ENCODE peak calls at places on chromosomes 13 and 19, in four cellular contexts. P, E, W and J are unnamed samples.
A peak's percentile ranks its signal among the peaks of the same experiment; 100 is the strongest.

GRCh38 chr13:42486711-42487198 is 87.2 kb upstream of the TNFSF11 start:
- DNase-seq in P (no peak), E (no peak), W (no peak), J (no peak)

GRCh38 chr13:98397221-98397620 is 179.7 kb downstream of the STK24 start:
- DNase-seq in P (no peak), E (no peak), W (no peak), J (no peak)

GRCh38 chr19:46319620-46320019 is 22.8 kb downstream of the HIF3A start:
- DNase-seq in P (no peak), E (no peak), W (no peak), J (no peak)

GRCh38 chr13:94093652-94094310 is 385.7 kb downstream of the DCT start:
- DNase-seq in P (no peak), E (no peak), W (no peak), J (no peak)

GRCh38 chr13:100100115-100100879 is 11.4 kb downstream of the PCCA start:
- DNase-seq in P (no peak), E (no peak), W (no peak), J (no peak)

GRCh38 chr13:102907886-102908515 is 62.2 kb downstream of the ERCC5 start:
- DNase-seq in P (no peak), E (no peak), W (no peak), J (no peak)

GRCh38 chr19:43618921-43619261 is 538 bp downstream of the ZNF428 start:
- DNase-seq in P (no peak), E (no peak), W (no peak), J (no peak)

GRCh38 chr19:31263317-31263716 is 85.9 kb downstream of the TSHZ3 start:
- DNase-seq in P (no peak), E (no peak), W (no peak), J (no peak)

GRCh38 chr13:94601446-94602431 is at the start of gene GPR180:
- DNase-seq in P (peak; percentile 90), E (peak; percentile 97), W (peak; percentile 98), J (peak; percentile 84)

GRCh38 chr19:1773173-1773572 is 19.9 kb downstream of the ONECUT3 start:
- DNase-seq in P (no peak), E (no peak), W (no peak), J (no peak)

GRCh38 chr19:45999653-46000121 is 4.4 kb downstream of the CCDC61 start:
- DNase-seq in P (no peak), E (no peak), W (no peak), J (no peak)

GRCh38 chr13:73059460-73060250 is 850 bp downstream of the KLF5 start:
- DNase-seq in P (peak; percentile 72), E (peak; percentile 64), W (peak; percentile 69), J (peak; percentile 66)

GRCh38 chr19:4172861-4173473 is 9.4 kb downstream of the SIRT6 start:
- DNase-seq in P (peak; percentile 68), E (peak; percentile 69), W (peak; percentile 89), J (peak; percentile 93)

GRCh38 chr19:16463341-16463990 is 8.3 kb downstream of the EPS15L1 start:
- DNase-seq in P (no peak), E (no peak), W (no peak), J (no peak)

GRCh38 chr19:11405846-11406643 is 13.1 kb downstream of the RGL3 start:
- DNase-seq in P (no peak), E (no peak), W (no peak), J (no peak)

GRCh38 chr19:6774821-6775707 is 2.6 kb downstream of the VAV1 start:
- DNase-seq in P (no peak), E (no peak), W (no peak), J (no peak)

GRCh38 chr19:12867120-12868099 is 13.8 kb downstream of the DNASE2 start:
- DNase-seq in P (no peak), E (peak; percentile 77), W (peak; percentile 91), J (peak; percentile 75)

GRCh38 chr13:84917252-84917878 is 881.9 kb downstream of the SLITRK6 start:
- DNase-seq in P (no peak), E (no peak), W (peak; percentile 10), J (no peak)

GRCh38 chr19:29467824-29468401 is 57.9 kb upstream of the VSTM2B start:
- DNase-seq in P (no peak), E (no peak), W (peak; percentile 31), J (no peak)

GRCh38 chr19:4052114-4052992 is 14.3 kb downstream of the ZBTB7A start:
- DNase-seq in P (no peak), E (peak; percentile 93), W (no peak), J (no peak)

GRCh38 chr13:27288397-27288796 is 17.8 kb downstream of the RASL11A start:
- DNase-seq in P (no peak), E (no peak), W (no peak), J (no peak)

GRCh38 chr19:45115809-45116615 is 23.0 kb downstream of the PPP1R37 start:
- DNase-seq in P (no peak), E (no peak), W (no peak), J (no peak)

GRCh38 chr19:53365899-53366493 is 491 bp downstream of the ZNF525 start:
- DNase-seq in P (no peak), E (peak; percentile 66), W (peak; percentile 54), J (no peak)

GRCh38 chr19:9052894-9053293 is 34.0 kb upstream of the OR1M1 start:
- DNase-seq in P (no peak), E (no peak), W (no peak), J (no peak)

GRCh38 chr13:110472904-110473563 is 88.5 kb downstream of the RAB20 start:
- DNase-seq in P (no peak), E (no peak), W (no peak), J (no peak)

GRCh38 chr13:77001963-77002587 is 10.2 kb downstream of the CLN5 start:
- DNase-seq in P (no peak), E (no peak), W (no peak), J (no peak)

GRCh38 chr13:66469745-66470144 is 760.4 kb downstream of the PCDH9 start:
- DNase-seq in P (no peak), E (no peak), W (no peak), J (no peak)

GRCh38 chr13:113299951-113300350 is 2.9 kb downstream of the LAMP1 start:
- DNase-seq in P (no peak), E (no peak), W (no peak), J (no peak)

GRCh38 chr13:36051082-36051481 is 80.1 kb downstream of the DCLK1 start:
- DNase-seq in P (no peak), E (no peak), W (no peak), J (no peak)

GRCh38 chr13:113641426-113641825 is 16.6 kb downstream of the ATP4B start:
- DNase-seq in P (peak; percentile 40), E (no peak), W (no peak), J (no peak)

GRCh38 chr13:108168929-108169328 is 46.4 kb downstream of the LIG4 start:
- DNase-seq in P (no peak), E (no peak), W (no peak), J (no peak)

GRCh38 chr19:3403489-3404323 is 37.3 kb downstream of the NFIC start:
- DNase-seq in P (peak; percentile 89), E (peak; percentile 82), W (peak; percentile 96), J (no peak)

GRCh38 chr19:10260141-10260584 is 8.1 kb downstream of the MRPL4 start:
- DNase-seq in P (no peak), E (no peak), W (no peak), J (no peak)

GRCh38 chr13:98910501-98910951 is 67.3 kb downstream of the DOCK9 start:
- DNase-seq in P (no peak), E (no peak), W (no peak), J (no peak)

GRCh38 chr13:93690139-93690538 is 463.5 kb downstream of the GPC6 start:
- DNase-seq in P (no peak), E (no peak), W (peak; percentile 75), J (no peak)

GRCh38 chr13:110652231-110652730 is 36.9 kb downstream of the NAXD start:
- DNase-seq in P (no peak), E (no peak), W (no peak), J (peak; percentile 6)

GRCh38 chr13:99459101-99459500 is 42.2 kb upstream of the TM9SF2 start:
- DNase-seq in P (no peak), E (no peak), W (no peak), J (no peak)

GRCh38 chr13:45792827-45793303 is 58.7 kb downstream of the SIAH3 start:
- DNase-seq in P (no peak), E (no peak), W (no peak), J (no peak)

GRCh38 chr13:39602614-39603366 is at the start of gene LHFPL6:
- DNase-seq in P (peak; percentile 77), E (peak; percentile 70), W (peak; percentile 86), J (peak; percentile 86)
- TF ChIP-seq CTCF in P (no peak), E (no peak), W (peak; percentile 54), J (no peak)

DNA sequence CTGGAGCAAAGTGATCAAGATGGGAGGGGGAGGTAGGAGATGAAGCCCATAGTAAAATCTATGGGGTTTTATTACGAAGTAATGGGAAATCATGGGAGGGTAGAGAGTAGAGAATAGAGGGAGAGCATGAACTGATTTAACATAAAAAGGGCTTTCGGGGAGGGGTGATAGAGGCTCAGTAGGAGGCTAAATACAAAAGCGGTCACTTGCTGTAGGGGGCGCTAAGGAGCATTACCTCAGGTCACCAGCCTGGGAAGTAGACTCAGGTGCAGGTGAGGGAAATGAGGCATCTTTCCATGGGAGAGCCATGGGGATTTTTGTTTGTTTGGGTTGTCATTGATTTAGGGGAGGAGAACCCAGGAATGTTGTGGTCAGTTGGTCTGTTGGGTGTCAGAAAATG is 14.1 kb downstream of the KRTDAP start:
- DNase-seq in P (no peak), E (no peak), W (no peak), J (no peak)
- TF ChIP-seq CTCF in P (no peak), E (no peak), W (peak; percentile 10), J (peak; percentile 14)

DNA sequence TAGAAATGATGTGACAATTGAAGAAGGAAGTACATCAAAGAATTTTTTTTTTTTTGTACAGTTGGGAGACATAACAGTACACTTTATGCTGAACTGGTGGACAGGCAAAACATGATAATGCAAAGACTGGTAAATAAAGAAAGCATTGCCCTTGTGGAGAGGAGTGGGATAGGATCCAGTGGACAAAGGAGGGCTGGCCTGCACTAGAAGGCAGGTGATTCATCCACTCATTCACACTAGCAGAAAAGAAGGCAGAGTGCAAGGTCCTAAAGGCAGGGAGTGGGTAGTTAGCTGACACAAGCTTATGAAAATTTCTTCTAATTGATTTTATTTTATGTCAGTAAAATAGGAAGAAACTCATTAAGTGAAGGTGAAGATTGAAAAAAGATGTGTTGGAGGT is 17.6 kb upstream of the NALCN start:
- DNase-seq in P (no peak), E (no peak), W (no peak), J (no peak)
- TF ChIP-seq CTCF in P (no peak), E (no peak), W (no peak), J (no peak)

DNA sequence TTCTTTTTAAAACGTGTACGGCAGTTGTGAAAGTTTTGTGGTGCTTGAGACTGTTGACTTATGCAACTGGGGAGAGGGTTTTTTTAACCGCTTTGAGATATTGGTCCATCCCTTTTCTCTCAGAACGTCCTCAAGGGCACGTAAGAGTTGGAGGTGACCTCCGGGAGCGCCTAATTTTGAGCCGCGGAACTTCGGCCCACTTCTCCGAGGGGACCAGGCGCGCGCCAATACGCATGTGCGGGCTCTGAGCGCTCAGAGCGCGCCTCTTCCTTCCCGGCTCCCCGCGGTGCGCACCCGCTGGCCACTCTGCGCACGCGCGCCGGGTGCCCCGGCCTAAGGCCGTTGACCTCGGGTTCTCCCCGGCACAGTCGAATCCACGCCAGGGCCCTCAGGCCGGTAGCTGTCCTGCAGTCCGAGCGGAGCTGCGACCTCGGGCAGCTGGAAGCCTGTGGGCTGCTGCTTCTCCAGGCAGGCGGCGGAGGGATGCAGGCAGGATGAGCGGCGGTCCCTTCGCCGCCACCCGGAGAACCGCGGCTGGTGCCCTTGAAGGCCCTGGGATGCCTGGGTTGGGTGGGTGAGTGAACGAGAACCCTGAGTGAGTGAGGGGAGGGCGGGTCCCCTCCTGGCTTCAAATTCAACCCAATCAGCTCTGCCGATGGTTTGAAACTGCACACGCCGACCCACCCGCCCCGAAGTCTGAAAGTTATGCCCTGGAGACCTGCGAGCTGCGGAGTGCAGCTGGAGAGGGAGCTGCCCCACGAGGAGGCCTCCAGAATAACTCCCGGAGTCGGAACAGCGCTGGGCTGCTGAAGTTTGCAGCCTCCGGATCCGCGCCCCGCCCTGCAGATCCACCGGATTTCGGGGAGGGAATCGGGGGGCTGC is 7.3 kb downstream of the POU4F1 start:
- DNase-seq in P (no peak), E (no peak), W (peak; percentile 62), J (no peak)
- TF ChIP-seq CTCF in P (no peak), E (no peak), W (no peak), J (no peak)